ENCODE peak calls at places on chromosomes 2 and 18, in five cellular contexts. O, T, H, K and X are unnamed samples. For H3K9me3, the result is how much of the 10 kb centered on the place peaks cover.

GRCh38 chr2:95021847-95022246 is 3.7 kb upstream of the MAL start:
- DNase-seq in K (no peak), O (no peak), H (no peak), T (no peak), X (no peak)

GRCh38 chr2:152715854-152716428 is 1.3 kb downstream of the PRPF40A start:
- DNase-seq in O (no peak), T (peak), K (peak), H (peak), X (peak)

GRCh38 chr2:71821856-71822255 is 325.8 kb downstream of the CYP26B1 start:
- DNase-seq in H (no peak), T (no peak), K (no peak), O (no peak), X (no peak)

GRCh38 chr2:230512955-230513748 is 97.2 kb downstream of the SP100 start:
- DNase-seq in O (no peak), H (peak), T (no peak), K (no peak), X (no peak)

GRCh38 chr2:219571311-219572236 is at the start of gene OBSL1:
- DNase-seq in H (peak), O (peak), T (peak), K (no peak), X (peak)

GRCh38 chr2:138147796-138148195 is 183.5 kb downstream of the HNMT start:
- DNase-seq in K (no peak), T (no peak), H (no peak), O (no peak), X (no peak)

GRCh38 chr2:235314371-235314915 is 179.4 kb upstream of the AGAP1 start:
- DNase-seq in H (no peak), T (no peak), O (no peak), K (no peak), X (no peak)

GRCh38 chr2:44713170-44713569 is 228.3 kb upstream of the SIX3 start:
- DNase-seq in O (no peak), H (no peak), K (no peak), T (no peak), X (no peak)

GRCh38 chr18:48804856-48805610 is 145.7 kb downstream of the SMAD7 start:
- DNase-seq in O (no peak), T (no peak), H (no peak), K (no peak), X (no peak)

GRCh38 chr2:240247868-240248820 is 107.7 kb upstream of the OTOS start:
- DNase-seq in H (no peak), T (no peak), K (no peak), O (no peak), X (no peak)

GRCh38 chr2:94762600-94762999 is 108.6 kb upstream of the TEKT4 start:
- DNase-seq in T (no peak), O (no peak), K (no peak), H (peak), X (peak)

DNA sequence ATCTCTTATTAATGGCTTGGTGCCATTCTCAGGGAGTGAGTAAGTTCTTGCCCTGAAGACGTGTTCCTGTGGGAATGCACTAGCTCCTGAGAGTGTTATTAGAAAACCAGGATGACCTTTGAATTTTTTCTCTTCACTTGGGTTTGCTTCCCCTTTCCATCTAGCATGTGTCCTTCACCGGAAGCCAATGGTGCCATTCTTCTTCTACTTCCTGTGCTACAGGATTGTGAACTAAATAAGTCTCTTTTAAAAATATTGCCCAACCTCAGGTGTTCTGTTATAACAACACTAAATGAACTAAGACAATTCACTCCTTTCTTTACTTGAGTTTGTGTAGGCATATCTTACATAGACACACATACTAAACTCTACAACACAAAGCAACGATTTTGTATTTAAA is 447.0 kb downstream of the SOX11 start:
- DNase-seq in T (no peak), O (no peak), K (no peak), H (no peak), X (no peak)
- H2AFZ ChIP-seq in T (no peak), O (no peak), K (no peak), H (no peak), X (no peak)

GRCh38 chr2:60047944-60048525 is 505.4 kb downstream of the BCL11A start:
- DNase-seq in K (no peak), T (no peak), O (no peak), H (no peak), X (no peak)

GRCh38 chr2:60046529-60046928 is 506.9 kb downstream of the BCL11A start:
- DNase-seq in K (no peak), H (no peak), T (no peak), O (no peak), X (no peak)

GRCh38 chr2:60047347-60047746 is 506.1 kb downstream of the BCL11A start:
- DNase-seq in K (no peak), H (no peak), O (no peak), T (no peak), X (no peak)

GRCh38 chr2:60042023-60042422 is 511.4 kb downstream of the BCL11A start:
- DNase-seq in T (no peak), K (no peak), O (no peak), H (no peak), X (no peak)

GRCh38 chr2:60045461-60045860 is 508.0 kb downstream of the BCL11A start:
- DNase-seq in K (no peak), O (no peak), H (no peak), T (no peak), X (no peak)
- H3K9me3 ChIP-seq in K (under half), O (under half), H (under half), T (under half), X (under half)

GRCh38 chr18:10123006-10123950 is 209.5 kb downstream of the VAPA start:
- DNase-seq in O (no peak), H (no peak), T (no peak), K (no peak), X (no peak)

GRCh38 chr18:10121028-10121427 is 207.2 kb downstream of the VAPA start:
- DNase-seq in K (no peak), T (peak), H (no peak), O (no peak), X (no peak)

GRCh38 chr18:10120622-10121021 is 206.8 kb downstream of the VAPA start:
- DNase-seq in K (no peak), T (no peak), O (no peak), H (no peak), X (no peak)

GRCh38 chr18:10124071-10124470 is 210.3 kb downstream of the VAPA start:
- DNase-seq in K (no peak), T (no peak), O (no peak), H (no peak), X (no peak)

GRCh38 chr18:10122116-10122515 is 208.3 kb downstream of the VAPA start:
- DNase-seq in O (no peak), K (no peak), H (peak), T (peak), X (no peak)
- H2AFZ ChIP-seq in O (peak), K (no peak), H (no peak), T (peak), X (no peak)

DNA sequence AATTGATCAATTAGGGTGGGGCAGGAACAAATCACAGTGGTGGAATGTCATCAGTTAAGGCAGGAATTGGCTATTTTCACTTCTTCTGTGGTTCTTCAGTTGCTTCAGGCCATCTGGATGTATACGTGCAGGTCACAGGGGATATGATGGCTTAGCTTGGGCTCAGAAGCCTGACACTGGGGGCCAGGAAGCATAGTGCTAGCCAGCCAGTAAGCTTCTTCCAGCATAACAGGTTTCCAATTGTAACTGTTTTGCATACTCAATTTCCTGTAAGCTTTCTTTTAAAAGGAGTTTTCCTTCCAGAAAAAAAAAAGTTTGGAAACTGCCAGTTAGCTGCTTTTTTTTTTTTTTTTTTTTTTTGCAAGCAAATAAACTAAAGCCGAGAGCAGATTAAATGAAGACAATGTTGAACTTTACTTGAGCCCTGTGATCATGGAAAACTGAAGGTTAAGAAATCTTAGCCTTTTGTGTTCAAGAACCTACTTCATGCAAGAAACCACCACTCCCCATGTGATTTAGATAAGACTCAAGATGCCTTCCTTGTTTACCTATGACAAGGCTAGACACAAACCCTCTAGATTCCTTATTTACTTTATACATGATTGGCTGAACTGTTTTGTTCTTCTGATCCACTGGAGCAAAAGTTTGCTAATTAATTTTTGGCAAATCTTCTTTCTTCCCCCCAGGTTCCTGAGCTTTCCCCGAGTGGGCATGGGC is 126.9 kb upstream of the LINC00305 start:
- DNase-seq in H (no peak), T (no peak), K (no peak), O (no peak), X (no peak)
- H3K9me3 ChIP-seq in H (under half), T (under half), K (under half), O (under half), X (under half)

GRCh38 chr2:161428240-161428587 is 12.1 kb downstream of the TBR1 start:
- DNase-seq in T (no peak), H (no peak), K (no peak), O (no peak), X (no peak)
- H2AFZ ChIP-seq in T (no peak), H (no peak), K (no peak), O (no peak), X (no peak)

GRCh38 chr18:33020877-33021276 is 248.1 kb upstream of the KLHL14 start:
- DNase-seq in T (no peak), K (no peak), O (no peak), H (no peak), X (no peak)

DNA sequence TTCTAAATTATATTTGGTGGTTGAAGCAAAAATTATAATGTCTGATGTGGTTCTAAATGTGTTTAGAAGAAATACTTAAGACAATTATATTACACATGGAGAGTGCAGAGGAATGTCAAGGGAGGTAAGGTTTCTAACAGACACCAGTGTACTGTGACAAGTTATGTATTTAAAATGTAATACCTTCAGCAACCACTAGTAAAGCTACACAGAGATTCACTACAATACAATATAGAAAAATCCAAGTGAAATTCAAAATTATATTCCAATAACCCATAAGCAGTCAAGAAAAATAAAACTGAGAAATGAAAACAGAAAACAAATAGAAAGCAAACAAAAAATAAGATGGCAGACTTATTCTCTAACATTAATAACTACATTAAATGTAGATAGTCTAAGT is 249.5 kb upstream of the KLHL14 start:
- DNase-seq in T (no peak), K (no peak), O (no peak), H (no peak), X (no peak)
- H3K9me3 ChIP-seq in T (under half), K (under half), O (under half), H (under half), X (under half)

DNA sequence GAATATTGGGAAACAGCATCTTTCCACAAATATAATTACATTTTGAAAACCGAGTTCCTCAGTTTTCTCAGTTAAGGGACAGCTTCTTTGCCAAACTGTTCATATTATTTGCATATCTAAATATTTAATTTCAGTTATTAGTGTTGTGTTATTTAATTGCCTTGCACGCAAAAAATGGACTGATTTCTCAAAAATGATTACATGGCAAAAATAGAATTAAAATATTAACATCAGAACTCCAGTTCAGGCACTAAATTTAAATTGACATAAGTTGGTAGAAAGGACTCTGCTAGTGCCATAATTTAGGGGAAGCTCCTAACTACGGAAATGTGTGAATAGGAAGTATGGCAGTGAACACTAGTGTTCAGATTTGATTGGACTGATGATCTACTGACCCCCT is 209.6 kb downstream of the PARD3B start:
- DNase-seq in O (no peak), H (no peak), T (no peak), K (no peak), X (no peak)
- H2AFZ ChIP-seq in O (no peak), H (no peak), T (no peak), K (no peak), X (no peak)

DNA sequence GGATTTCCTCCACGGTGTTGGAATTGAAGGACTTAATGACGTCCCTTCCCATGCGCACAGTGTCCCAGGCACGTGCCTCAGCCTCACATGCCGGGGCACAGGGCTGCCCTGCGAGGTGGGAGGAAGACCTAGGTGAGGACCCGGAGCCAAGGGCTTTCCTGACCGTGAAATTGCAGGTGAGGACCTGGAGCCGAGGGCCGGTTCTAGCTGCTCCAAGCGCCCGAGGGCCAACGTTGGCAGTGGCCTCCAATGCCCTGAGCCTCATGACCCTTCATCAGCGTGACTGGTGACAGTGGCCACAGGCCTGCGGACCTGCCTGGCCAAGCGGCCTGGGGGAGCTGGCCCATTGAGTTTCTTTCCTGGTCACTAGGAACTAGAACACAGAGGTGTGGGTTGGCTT is 338.2 kb upstream of the MYT1L start:
- DNase-seq in O (no peak), K (no peak), H (no peak), T (no peak), X (no peak)
- H3K9me3 ChIP-seq in O (under half), K (under half), H (under half), T (under half), X (under half)